ENCODE peak calls at places on chromosomes 11 and 22, in four cellular contexts. One of them, this sample, is unnamed.

GRCh38 chr22:38180841-38181452 is 683 bp downstream of the PLA2G6 start:
- DNase-seq in upper lobe of right lung: peak; percentile 86
- DNase-seq in breast epithelium: no peak
- DNase-seq in heart right ventricle: peak; percentile 53
- DNase-seq in this sample: peak; percentile 77

GRCh38 chr11:45907911-45908370 is 870 bp upstream of the FREY1 start:
- DNase-seq in heart right ventricle: no peak
- DNase-seq in breast epithelium: no peak
- DNase-seq in upper lobe of right lung: no peak
- DNase-seq in this sample: no peak

GRCh38 chr11:124602193-124602592 is 9.0 kb upstream of the PANX3 start:
- DNase-seq in breast epithelium: no peak
- DNase-seq in heart right ventricle: no peak
- DNase-seq in upper lobe of right lung: no peak
- DNase-seq in this sample: no peak

GRCh38 chr11:1820463-1821325 is 14.1 kb upstream of the SYT8 start:
- DNase-seq in upper lobe of right lung: no peak
- DNase-seq in breast epithelium: no peak
- DNase-seq in heart right ventricle: no peak
- DNase-seq in this sample: no peak

GRCh38 chr11:123111465-123111864 is 49.5 kb upstream of the HSPA8 start:
- DNase-seq in upper lobe of right lung: no peak
- DNase-seq in breast epithelium: no peak
- DNase-seq in heart right ventricle: no peak
- DNase-seq in this sample: no peak

GRCh38 chr11:110763249-110764011 is 51.2 kb upstream of the ARHGAP20 start:
- DNase-seq in breast epithelium: no peak
- DNase-seq in upper lobe of right lung: no peak
- DNase-seq in heart right ventricle: no peak
- DNase-seq in this sample: no peak

GRCh38 chr22:28930357-28931007 is 47.1 kb downstream of the ZNRF3 start:
- DNase-seq in heart right ventricle: no peak
- DNase-seq in breast epithelium: no peak
- DNase-seq in upper lobe of right lung: no peak
- DNase-seq in this sample: peak; percentile 8

GRCh38 chr11:132022718-132023117 is 652.3 kb downstream of the NTM start:
- DNase-seq in heart right ventricle: no peak
- DNase-seq in breast epithelium: no peak
- DNase-seq in upper lobe of right lung: no peak
- DNase-seq in this sample: no peak

GRCh38 chr11:67731583-67731982 is 57.2 kb upstream of the ALDH3B2 start:
- DNase-seq in breast epithelium: no peak
- DNase-seq in upper lobe of right lung: no peak
- DNase-seq in heart right ventricle: no peak
- DNase-seq in this sample: no peak
- H3K4me3 ChIP-seq in breast epithelium: no peak overlapping the region
- H3K4me3 ChIP-seq in upper lobe of right lung: no peak overlapping the region
- H3K4me3 ChIP-seq in heart right ventricle: no peak overlapping the region
- H3K4me3 ChIP-seq in this sample: no peak overlapping the region

GRCh38 chr11:117180661-117181585 is 2.4 kb downstream of the SIDT2 start:
- DNase-seq in breast epithelium: peak; percentile 66
- DNase-seq in upper lobe of right lung: peak; percentile 86
- DNase-seq in heart right ventricle: peak; percentile 73
- DNase-seq in this sample: peak; percentile 91
- H3K4me3 ChIP-seq in breast epithelium: no peak overlapping the region
- H3K4me3 ChIP-seq in upper lobe of right lung: no peak overlapping the region
- H3K4me3 ChIP-seq in heart right ventricle: peak overlapping the region; percentile 82
- H3K4me3 ChIP-seq in this sample: no peak overlapping the region

GRCh38 chr11:103894673-103895072 is 141.8 kb upstream of the DDI1 start:
- DNase-seq in heart right ventricle: no peak
- DNase-seq in breast epithelium: no peak
- DNase-seq in upper lobe of right lung: no peak
- DNase-seq in this sample: no peak

GRCh38 chr11:103898577-103899336 is 137.7 kb upstream of the DDI1 start:
- DNase-seq in breast epithelium: no peak
- DNase-seq in upper lobe of right lung: no peak
- DNase-seq in heart right ventricle: no peak
- DNase-seq in this sample: no peak

GRCh38 chr11:103901656-103902055 is 134.8 kb upstream of the DDI1 start:
- DNase-seq in upper lobe of right lung: no peak
- DNase-seq in heart right ventricle: no peak
- DNase-seq in breast epithelium: no peak
- DNase-seq in this sample: no peak

GRCh38 chr11:103897156-103897555 is 139.3 kb upstream of the DDI1 start:
- DNase-seq in upper lobe of right lung: no peak
- DNase-seq in breast epithelium: no peak
- DNase-seq in heart right ventricle: no peak
- DNase-seq in this sample: no peak

DNA sequence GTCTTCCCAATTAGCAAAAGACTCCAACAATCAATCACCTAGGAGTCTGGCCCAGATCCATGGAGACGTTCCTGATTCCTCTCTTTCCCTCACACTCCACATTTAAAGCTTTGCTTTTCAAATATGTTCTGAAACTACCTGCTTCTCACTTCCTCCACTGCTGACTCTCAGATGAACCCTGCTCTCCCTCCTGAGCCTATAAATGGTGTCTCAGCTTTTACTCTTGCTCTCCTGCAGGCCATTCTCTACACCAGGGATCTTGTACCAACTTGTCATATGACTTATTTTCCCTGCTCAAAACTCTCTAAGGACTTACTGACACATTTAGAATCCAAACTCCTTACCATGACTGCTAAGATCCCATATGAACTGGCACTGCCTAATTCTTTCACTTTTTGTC is 138.4 kb upstream of the DDI1 start:
- DNase-seq in heart right ventricle: no peak
- DNase-seq in upper lobe of right lung: no peak
- DNase-seq in breast epithelium: no peak
- DNase-seq in this sample: no peak
- H3K4me3 ChIP-seq in heart right ventricle: no peak overlapping the region
- H3K4me3 ChIP-seq in upper lobe of right lung: no peak overlapping the region
- H3K4me3 ChIP-seq in breast epithelium: no peak overlapping the region
- H3K4me3 ChIP-seq in this sample: no peak overlapping the region

GRCh38 chr22:30290318-30290678 is 993 bp upstream of the CASTOR1 start:
- DNase-seq in upper lobe of right lung: no peak
- DNase-seq in heart right ventricle: peak; percentile 17
- DNase-seq in breast epithelium: no peak
- DNase-seq in this sample: no peak
- H3K4me3 ChIP-seq in upper lobe of right lung: peak overlapping the region; percentile 97
- H3K4me3 ChIP-seq in heart right ventricle: no peak overlapping the region
- H3K4me3 ChIP-seq in breast epithelium: peak overlapping the region; percentile 84
- H3K4me3 ChIP-seq in this sample: no peak overlapping the region